ENCODE peak calls at places on chromosomes 12 and 14, in ten cellular contexts. U, P, K, J, G, C, W, D, B and I are unnamed samples.
A peak's percentile ranks its signal among the peaks of the same experiment; 100 is the strongest.

GRCh38 chr14:77406086-77406485 is 17.2 kb downstream of the NOXRED1 start:
- DNase-seq in C (no peak), G (no peak), U (no peak), D (no peak), B (no peak), W (no peak), K (no peak), P (no peak), J (no peak), I (no peak)

GRCh38 chr14:104081951-104082464 is 3.5 kb upstream of the ASPG start:
- DNase-seq in B (no peak), D (peak; percentile 40), J (no peak), G (no peak), P (no peak), W (no peak), C (peak; percentile 58), U (no peak), K (no peak), I (no peak)

GRCh38 chr14:68506021-68506644 is 286.7 kb downstream of the ZFP36L1 start:
- DNase-seq in D (no peak), B (peak; percentile 44), K (no peak), C (no peak), U (peak; percentile 64), P (no peak), J (peak; percentile 68), W (peak; percentile 62), G (no peak), I (peak; percentile 61)

GRCh38 chr12:92927055-92927435 is 2.0 kb downstream of the EEA1 start:
- DNase-seq in U (peak; percentile 51), D (no peak), J (peak; percentile 51), B (peak; percentile 86), K (no peak), C (no peak), W (no peak), G (no peak), P (no peak), I (peak; percentile 30)

GRCh38 chr14:34113051-34113511 is 162.2 kb upstream of the EGLN3 start:
- DNase-seq in K (no peak), U (peak; percentile 6), W (no peak), J (peak; percentile 25), C (no peak), P (no peak), B (peak; percentile 40), G (no peak), D (no peak), I (peak; percentile 3)

GRCh38 chr12:122980192-122981035 is at the start of gene ARL6IP4:
- DNase-seq in P (peak; percentile 64), K (peak; percentile 47), G (peak; percentile 73), W (no peak), C (peak; percentile 82), B (peak; percentile 63), J (peak; percentile 61), U (peak; percentile 52), D (peak; percentile 83), I (peak; percentile 61)

GRCh38 chr12:108561852-108562347 is 496 bp upstream of the ISCU start:
- DNase-seq in K (no peak), D (no peak), W (no peak), P (no peak), U (no peak), B (peak; percentile 62), J (no peak), G (no peak), C (no peak), I (no peak)

GRCh38 chr14:37590096-37590809 is 4.8 kb downstream of the FOXA1 start:
- DNase-seq in P (no peak), D (no peak), G (no peak), C (no peak), K (no peak), U (no peak), B (no peak), J (no peak), W (no peak), I (no peak)

DNA sequence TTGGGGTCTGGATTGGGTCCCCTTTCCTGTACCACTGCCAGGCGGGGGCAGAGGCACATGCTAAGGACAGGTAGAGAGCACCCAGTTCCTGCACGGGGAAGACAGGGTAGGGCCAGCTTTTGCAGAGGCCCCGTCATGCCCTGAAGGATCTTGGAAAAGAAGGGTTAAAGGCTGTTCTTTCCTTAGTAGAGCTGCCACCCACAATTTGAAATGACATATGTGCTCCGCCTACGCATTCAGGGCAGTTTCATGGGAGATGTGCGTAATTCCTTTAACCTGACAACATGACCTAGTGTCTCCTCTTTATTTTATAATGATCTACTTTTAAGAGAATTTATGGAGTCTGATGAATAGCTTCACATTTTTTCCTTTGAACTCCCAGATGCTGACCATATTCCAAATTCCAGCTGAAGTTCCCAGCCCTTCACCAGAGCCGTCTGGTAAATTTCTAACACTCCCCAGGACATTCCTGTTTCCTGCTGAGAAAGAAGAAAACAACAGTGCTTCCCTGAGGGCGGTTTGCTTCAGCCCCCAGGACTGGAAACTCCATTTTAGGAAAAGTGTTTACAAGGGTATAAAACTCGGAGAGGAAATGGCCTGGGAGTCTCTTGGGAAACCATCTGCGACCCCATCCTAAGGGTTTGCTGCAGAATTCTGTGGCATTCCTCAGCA is 58.9 kb upstream of the PLEKHG3 start:
- DNase-seq in W (peak; percentile 74), D (no peak), G (no peak), P (no peak), K (peak; percentile 77), B (peak; percentile 99), U (peak; percentile 91), C (no peak), J (peak; percentile 92), I (peak; percentile 96)
- H3K4me3 ChIP-seq in W (no peak overlapping the region), D (no peak overlapping the region), G (no peak overlapping the region), P (no peak overlapping the region), K (no peak overlapping the region), B (no peak overlapping the region), U (no peak overlapping the region), C (no peak overlapping the region), J (no peak overlapping the region), I (no peak overlapping the region)

GRCh38 chr12:120229071-120229582 is 28.2 kb upstream of the RPLP0 start:
- DNase-seq in U (no peak), G (no peak), P (no peak), K (no peak), B (peak; percentile 96), C (no peak), W (no peak), J (no peak), D (no peak), I (no peak)

GRCh38 chr12:120229583-120230325 is 28.8 kb upstream of the RPLP0 start:
- DNase-seq in B (peak; percentile 97), D (peak; percentile 54), U (peak; percentile 56), J (peak; percentile 50), C (no peak), K (no peak), W (no peak), P (no peak), G (no peak), I (no peak)

GRCh38 chr12:120230326-120230973 is 29.5 kb upstream of the RPLP0 start:
- DNase-seq in W (peak; percentile 87), U (peak; percentile 96), D (peak; percentile 52), C (no peak), P (peak; percentile 56), B (peak; percentile 100), J (peak; percentile 88), G (peak; percentile 85), K (peak; percentile 98), I (peak; percentile 94)

GRCh38 chr12:120230974-120231315 is 30.0 kb upstream of the RPLP0 start:
- DNase-seq in U (no peak), G (no peak), C (no peak), B (no peak), W (no peak), D (no peak), J (no peak), P (no peak), K (no peak), I (no peak)

DNA sequence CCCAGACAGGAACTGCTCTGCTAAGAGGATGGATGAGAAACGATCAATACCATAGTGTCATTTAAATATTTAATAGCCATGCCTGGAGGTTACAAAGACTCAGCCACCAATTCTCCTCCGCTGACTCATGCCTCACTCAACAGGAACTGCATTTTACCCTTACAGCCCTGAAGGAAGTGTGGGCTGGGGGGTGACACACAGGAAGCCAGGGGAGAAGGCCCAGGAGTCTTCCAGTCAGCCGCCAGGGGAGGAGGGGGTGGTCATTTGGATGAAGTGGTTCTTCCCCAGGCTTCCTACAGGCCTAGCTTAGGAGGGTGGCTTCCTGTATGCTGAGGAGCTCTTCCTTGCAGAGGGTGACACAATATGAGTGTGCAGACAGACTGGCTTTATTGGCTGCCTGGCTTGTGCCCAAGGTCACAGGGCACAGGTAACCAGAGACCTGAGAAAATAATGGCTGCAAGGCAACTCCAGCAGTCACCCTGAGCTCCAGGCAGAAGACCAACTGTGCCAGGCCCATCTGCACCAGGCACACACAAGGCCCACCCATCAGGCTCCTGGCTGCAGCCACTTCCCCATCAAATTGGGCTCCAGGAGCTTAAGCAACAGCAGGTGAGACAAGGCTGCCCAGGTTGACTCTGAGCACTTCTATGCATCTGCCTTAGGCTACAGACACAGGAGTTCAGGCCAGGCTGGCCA is 30.6 kb upstream of the RPLP0 start:
- DNase-seq in K (peak; percentile 92), G (no peak), D (peak; percentile 68), C (peak; percentile 78), J (peak; percentile 90), W (peak; percentile 96), P (peak; percentile 70), B (peak; percentile 99), U (peak; percentile 84), I (peak; percentile 94)
- H3K4me3 ChIP-seq in K (peak overlapping the region; percentile 13), G (no peak overlapping the region), D (peak overlapping the region; percentile 9), C (no peak overlapping the region), J (peak overlapping the region; percentile 27), W (no peak overlapping the region), P (no peak overlapping the region), B (no peak overlapping the region), U (no peak overlapping the region), I (no peak overlapping the region)

GRCh38 chr14:78425332-78425731 is 255.2 kb downstream of the NRXN3 start:
- DNase-seq in W (no peak), P (peak; percentile 70), U (no peak), B (peak; percentile 3), C (no peak), J (no peak), G (no peak), K (no peak), D (peak; percentile 55), I (no peak)

GRCh38 chr14:78425782-78426181 is 255.6 kb downstream of the NRXN3 start:
- DNase-seq in P (no peak), C (no peak), K (no peak), D (peak; percentile 53), W (no peak), B (no peak), G (no peak), U (no peak), J (no peak), I (no peak)

GRCh38 chr14:78424311-78424710 is 254.1 kb downstream of the NRXN3 start:
- DNase-seq in G (no peak), K (no peak), C (no peak), J (no peak), B (no peak), U (no peak), W (no peak), P (no peak), D (no peak), I (no peak)
- H3K4me3 ChIP-seq in G (no peak overlapping the region), K (no peak overlapping the region), C (no peak overlapping the region), J (no peak overlapping the region), B (no peak overlapping the region), U (no peak overlapping the region), W (no peak overlapping the region), P (no peak overlapping the region), D (no peak overlapping the region), I (no peak overlapping the region)

DNA sequence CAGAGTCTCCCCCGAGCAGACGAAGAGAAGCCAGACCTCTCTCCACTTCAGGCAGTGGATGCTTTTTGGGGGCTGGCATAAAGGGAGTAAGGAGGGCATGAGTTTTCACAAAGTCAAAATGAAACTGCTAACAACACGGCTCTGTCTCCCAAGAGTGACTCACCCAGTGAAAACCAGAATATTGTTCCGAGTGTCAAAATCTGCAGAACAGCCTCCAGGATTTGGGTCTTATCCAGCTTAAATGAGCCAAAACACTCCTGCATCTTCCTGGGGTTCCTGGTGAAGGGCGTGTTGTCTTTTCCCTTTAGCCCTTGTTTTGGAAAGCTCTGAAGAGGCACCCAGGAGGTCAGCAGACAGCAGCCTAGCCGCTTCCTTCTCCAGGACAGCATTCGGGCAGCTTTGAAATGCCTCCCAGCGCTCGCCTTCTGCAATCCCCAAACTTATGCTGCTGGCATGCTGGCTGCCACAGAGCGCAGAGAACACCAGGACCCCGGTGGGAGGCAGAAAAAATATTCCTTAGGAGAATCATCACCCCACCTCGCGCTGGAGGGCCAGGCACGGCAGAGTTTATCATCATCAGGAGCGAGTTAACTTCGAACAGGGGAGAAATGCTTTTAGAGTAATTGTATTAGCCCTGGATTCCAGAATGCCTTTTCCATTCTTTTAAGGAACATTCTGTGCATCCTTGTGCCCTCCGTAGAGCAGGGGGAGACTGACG is 117.7 kb upstream of the NCOR2 start:
- DNase-seq in D (no peak), W (no peak), U (peak; percentile 93), B (no peak), P (no peak), J (peak; percentile 88), G (peak; percentile 76), K (no peak), C (no peak), I (peak; percentile 90)
- H3K4me3 ChIP-seq in D (peak overlapping the region; percentile 17), W (no peak overlapping the region), U (peak overlapping the region; percentile 57), B (no peak overlapping the region), P (no peak overlapping the region), J (peak overlapping the region; percentile 11), G (peak overlapping the region; percentile 24), K (no peak overlapping the region), C (no peak overlapping the region), I (peak overlapping the region; percentile 16)